ENCODE peak calls at places on chromosome 20, in four cellular contexts. X is K562, F is GM12878, E is GM12891. Q is an unnamed sample.

GRCh38 chr20:2396241-2396814 is 15.6 kb downstream of the TGM6 start:
- DNase-seq in X (no peak), F (no peak), E (no peak), Q (no peak)

GRCh38 chr20:44026932-44027685 is 112.5 kb downstream of the TOX2 start:
- DNase-seq in X (no peak), F (no peak), E (no peak), Q (no peak)

GRCh38 chr20:8721098-8721497 is 347.8 kb upstream of the PLCB4 start:
- DNase-seq in X (peak), F (peak), E (no peak), Q (peak)

GRCh38 chr20:43448748-43449535 is 8.8 kb upstream of the SRSF6 start:
- DNase-seq in X (peak), F (peak), E (peak), Q (peak)

GRCh38 chr20:45998337-45998736 is 10.4 kb upstream of the MMP9 start:
- DNase-seq in X (no peak), F (no peak), E (no peak), Q (peak)

GRCh38 chr20:13422637-13423036 is 201.6 kb downstream of the ISM1 start:
- DNase-seq in X (no peak), F (no peak), E (no peak), Q (no peak)

GRCh38 chr20:61397146-61397545 is 145.1 kb downstream of the CDH4 start:
- DNase-seq in X (no peak), F (no peak), E (no peak), Q (no peak)

GRCh38 chr20:64105846-64106434 is 1.4 kb downstream of the NPBWR2 start:
- DNase-seq in X (no peak), F (no peak), E (no peak), Q (no peak)

GRCh38 chr20:64164123-64164836 is at the start of gene MYT1:
- DNase-seq in X (no peak), F (no peak), E (no peak), Q (no peak)

GRCh38 chr20:25389381-25389857 is 1.2 kb downstream of the ABHD12 start:
- DNase-seq in X (no peak), F (no peak), E (no peak), Q (no peak)

GRCh38 chr20:49529470-49529869 is 38.5 kb downstream of the PTGIS start:
- DNase-seq in X (no peak), F (no peak), E (no peak), Q (no peak)

GRCh38 chr20:62494980-62495797 is 19.4 kb upstream of the GATA5 start:
- DNase-seq in X (no peak), F (no peak), E (no peak), Q (no peak)

GRCh38 chr20:40980106-40980827 is 48.4 kb upstream of the TOP1 start:
- DNase-seq in X (no peak), F (peak), E (no peak), Q (no peak)

GRCh38 chr20:23205656-23206055 is 119.5 kb upstream of the CD93 start:
- DNase-seq in X (no peak), F (no peak), E (no peak), Q (no peak)
- TF ChIP-seq POLR2AphosphoS5 in X (no peak), F (no peak), E (no peak), Q (no peak)

GRCh38 chr20:39253051-39253682 is 291.0 kb downstream of the DHX35 start:
- DNase-seq in X (no peak), F (no peak), E (no peak), Q (no peak)
- TF ChIP-seq SPI1 in X (no peak), F (no peak), E (no peak), Q (no peak)

GRCh38 chr20:10511507-10512231 is 76.6 kb downstream of the SLX4IP start:
- DNase-seq in X (peak), F (peak), E (peak), Q (peak)
- TF ChIP-seq POLR2AphosphoS5 in X (no peak), F (peak), E (peak), Q (peak)

GRCh38 chr20:51104960-51105460 is 82.1 kb upstream of the KCNG1 start:
- DNase-seq in X (no peak), F (no peak), E (no peak), Q (no peak)
- TF ChIP-seq SPI1 in X (no peak), F (no peak), E (no peak), Q (no peak)

GRCh38 chr20:57274299-57274698 is 7.9 kb upstream of the BMP7 start:
- DNase-seq in X (no peak), F (no peak), E (no peak), Q (no peak)

GRCh38 chr20:57274846-57275245 is 8.4 kb upstream of the BMP7 start:
- DNase-seq in X (no peak), F (no peak), E (no peak), Q (no peak)

GRCh38 chr20:57275334-57275733 is 8.9 kb upstream of the BMP7 start:
- DNase-seq in X (no peak), F (no peak), E (no peak), Q (no peak)

GRCh38 chr20:57270204-57270937 is 3.9 kb upstream of the BMP7 start:
- DNase-seq in X (no peak), F (no peak), E (no peak), Q (no peak)

DNA sequence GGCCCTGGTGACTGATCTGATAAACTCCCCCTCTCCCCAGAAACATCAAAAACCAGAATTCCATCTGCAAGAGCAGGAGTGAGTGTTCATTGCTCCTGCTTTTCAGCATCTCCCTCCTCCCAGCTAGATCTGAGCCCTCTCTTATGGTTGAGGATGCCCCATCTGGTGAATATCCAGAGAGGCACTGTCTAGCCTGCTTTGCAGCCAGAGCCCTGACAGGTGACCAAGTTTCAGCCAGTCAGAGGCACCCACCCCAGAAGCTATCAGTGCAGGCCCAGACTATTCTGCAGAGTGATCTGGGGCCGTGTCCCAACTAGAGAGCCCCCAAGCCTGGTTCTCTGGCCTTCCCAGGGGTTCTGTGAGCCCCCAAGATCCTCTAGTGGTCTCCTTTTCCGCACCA is 6.4 kb upstream of the BMP7 start:
- DNase-seq in X (no peak), F (no peak), E (no peak), Q (no peak)
- TF ChIP-seq POLR2AphosphoS5 in X (no peak), F (no peak), E (no peak), Q (no peak)

Q was measured in HL-60.